ENCODE peak calls at places on chromosomes 6 and 20, in seven cellular contexts. Y, G, X, O, P, H and A are unnamed samples.

GRCh38 chr6:130222775-130223174 is at the start of gene SAMD3:
- DNase-seq in O (no peak), P (no peak), G (no peak), H (no peak), X (no peak), Y (no peak), A (no peak)

GRCh38 chr6:14665827-14666724 is 548.5 kb downstream of the CD83 start:
- DNase-seq in X (no peak), P (no peak), Y (peak; percentile 42), G (no peak), H (peak; percentile 20), O (no peak), A (peak; percentile 93)

GRCh38 chr6:72938104-72938503 is 287.2 kb downstream of the KHDC1L start:
- DNase-seq in O (no peak), X (no peak), P (no peak), H (no peak), G (no peak), Y (no peak), A (no peak)

GRCh38 chr6:16902520-16902919 is 141.3 kb upstream of the ATXN1 start:
- DNase-seq in O (no peak), Y (no peak), X (no peak), G (no peak), H (no peak), P (no peak), A (no peak)

GRCh38 chr20:36532822-36533221 is 8.5 kb upstream of the MYL9 start:
- DNase-seq in Y (no peak), P (no peak), O (no peak), G (no peak), H (no peak), X (no peak), A (no peak)

GRCh38 chr6:15770347-15771143 is 107.7 kb upstream of the DTNBP1 start:
- DNase-seq in P (no peak), H (no peak), O (no peak), G (no peak), X (no peak), Y (no peak), A (no peak)

GRCh38 chr6:76771076-76771634 is 692.1 kb downstream of the HTR1B start:
- DNase-seq in H (no peak), Y (no peak), O (no peak), P (peak; percentile 34), X (peak; percentile 11), G (no peak), A (no peak)

GRCh38 chr6:152836523-152836922 is 85.9 kb downstream of the VIP start:
- DNase-seq in P (no peak), Y (no peak), X (no peak), O (no peak), G (no peak), H (no peak), A (no peak)

GRCh38 chr6:46128476-46128875 is 1.3 kb upstream of the ENPP4 start:
- DNase-seq in P (no peak), H (no peak), Y (no peak), O (no peak), G (no peak), X (no peak), A (no peak)

GRCh38 chr6:12431023-12431422 is 140.9 kb downstream of the EDN1 start:
- DNase-seq in G (no peak), X (no peak), O (no peak), H (no peak), Y (no peak), P (no peak), A (no peak)

GRCh38 chr6:83193747-83194582 is 808 bp downstream of the RWDD2A start:
- DNase-seq in Y (peak; percentile 68), O (peak; percentile 81), H (peak; percentile 18), G (peak; percentile 23), P (peak; percentile 45), X (peak; percentile 49), A (peak; percentile 21)

GRCh38 chr20:44442298-44443070 is 33.2 kb upstream of the TTPAL start:
- DNase-seq in G (no peak), Y (no peak), X (no peak), O (no peak), P (no peak), H (no peak), A (no peak)

GRCh38 chr6:107304421-107305025 is 154.8 kb downstream of the PDSS2 start:
- DNase-seq in G (no peak), P (no peak), Y (no peak), O (no peak), H (no peak), X (no peak), A (peak; percentile 38)

DNA sequence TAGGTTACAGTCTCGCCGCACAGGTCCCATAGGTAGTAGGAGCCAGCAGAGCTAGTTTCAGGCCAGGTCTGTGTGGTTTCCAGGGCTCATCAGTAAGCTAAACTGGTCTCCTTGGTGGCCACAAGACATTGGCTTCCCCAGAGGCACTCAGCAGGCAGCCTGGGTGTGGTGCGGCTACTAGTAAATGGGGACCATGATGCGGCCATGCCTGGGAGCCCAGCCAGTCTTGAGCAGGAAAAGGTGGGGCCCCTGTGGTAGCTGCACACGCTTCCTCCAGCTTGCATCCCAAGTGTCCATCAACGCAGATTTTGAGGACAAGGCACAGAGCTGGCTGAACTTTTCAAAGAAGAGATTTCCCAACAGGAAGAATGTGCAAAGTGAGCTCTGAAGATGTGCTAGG is 107.5 kb upstream of the NAA20 start:
- DNase-seq in O (no peak), P (peak; percentile 79), X (peak; percentile 77), Y (no peak), H (no peak), G (peak; percentile 79), A (peak; percentile 18)
- TF ChIP-seq CTCF in O (no peak), P (no peak), X (no peak), Y (no peak), H (no peak), G (no peak), A (no peak)

GRCh38 chr6:111997078-111997862 is 56.6 kb upstream of the CCN6 start:
- DNase-seq in G (peak; percentile 79), P (peak; percentile 82), X (peak; percentile 81), Y (peak; percentile 87), H (peak; percentile 65), O (peak; percentile 82), A (peak; percentile 79)
- H3K4me3 ChIP-seq in G (peak overlapping the region; percentile 35), P (peak overlapping the region; percentile 37), X (peak overlapping the region; percentile 6), Y (no peak overlapping the region), H (no peak overlapping the region), O (peak overlapping the region; percentile 42), A (no peak overlapping the region)

GRCh38 chr6:90295854-90296345 is 743 bp downstream of the BACH2 start:
- DNase-seq in P (peak; percentile 79), Y (peak; percentile 72), O (peak; percentile 79), H (peak; percentile 45), G (peak; percentile 83), X (peak; percentile 64), A (peak; percentile 70)
- TF ChIP-seq CTCF in P (no peak), Y (peak; percentile 2), O (no peak), H (no peak), G (no peak), X (peak; percentile 30), A (no peak)

GRCh38 chr20:58854638-58855471 is 2.3 kb downstream of the GNAS start:
- DNase-seq in O (no peak), P (no peak), X (no peak), H (no peak), G (no peak), Y (no peak), A (no peak)
- H3K4me3 ChIP-seq in O (peak overlapping the region; percentile 65), P (peak overlapping the region; percentile 43), X (peak overlapping the region; percentile 27), H (no peak overlapping the region), G (peak overlapping the region; percentile 34), Y (peak overlapping the region; percentile 21), A (no peak overlapping the region)

GRCh38 chr6:135759831-135760230 is 91.7 kb upstream of the PDE7B start:
- DNase-seq in O (no peak), Y (no peak), G (no peak), X (no peak), H (peak; percentile 48), P (no peak), A (peak; percentile 35)
- TF ChIP-seq CTCF in O (no peak), Y (peak; percentile 36), G (no peak), X (no peak), H (peak; percentile 26), P (no peak), A (peak; percentile 37)

GRCh38 chr6:42911171-42912021 is 4.5 kb upstream of the PTCRA start:
- DNase-seq in P (no peak), G (no peak), H (no peak), X (no peak), O (no peak), Y (peak; percentile 49), A (no peak)
- H3K4me3 ChIP-seq in P (peak overlapping the region; percentile 35), G (peak overlapping the region; percentile 22), H (no peak overlapping the region), X (peak overlapping the region; percentile 38), O (peak overlapping the region; percentile 60), Y (peak overlapping the region; percentile 26), A (peak overlapping the region; percentile 7)

DNA sequence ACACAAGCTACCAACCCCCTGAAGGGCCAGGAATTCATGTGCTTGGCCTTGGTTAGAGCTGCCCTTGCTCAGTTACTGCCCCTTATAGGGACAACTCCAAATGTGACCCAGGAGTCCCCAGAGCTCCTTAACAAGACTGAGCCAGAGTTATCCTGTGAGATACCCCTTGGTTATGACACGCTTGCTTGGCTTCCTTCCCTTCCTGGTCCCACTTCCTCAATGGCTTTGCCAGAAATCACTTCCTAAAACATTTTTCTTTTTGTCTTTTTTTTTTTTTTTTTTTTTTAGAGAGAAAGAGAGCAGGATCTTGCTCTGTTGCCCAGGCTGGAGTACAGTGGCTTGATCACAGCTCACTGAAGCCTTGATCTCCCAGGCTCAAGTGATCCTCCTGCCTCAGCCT is 8.8 kb downstream of the TREM1 start:
- DNase-seq in Y (no peak), P (no peak), H (no peak), G (no peak), O (no peak), X (no peak), A (no peak)
- TF ChIP-seq CTCF in Y (no peak), P (no peak), H (no peak), G (no peak), O (no peak), X (no peak), A (no peak)

GRCh38 chr6:34423254-34423653 is 2.6 kb downstream of the RPS10 start:
- DNase-seq in Y (no peak), G (no peak), P (no peak), H (no peak), O (no peak), X (no peak), A (no peak)
- H3K4me3 ChIP-seq in Y (no peak overlapping the region), G (no peak overlapping the region), P (no peak overlapping the region), H (peak overlapping the region; percentile 97), O (no peak overlapping the region), X (no peak overlapping the region), A (no peak overlapping the region)